ENCODE peak calls at places on chromosomes 6 and 20, in four cellular contexts. M is midbrain, H is DMS153, R is NCI-H345. W is an unnamed sample.

GRCh38 chr6:69994251-69994650 is 127.9 kb downstream of the COL19A1 start:
- DNase-seq in M (no peak), H (no peak), R (no peak), W (no peak)

GRCh38 chr20:52476074-52476751 is 284.6 kb upstream of the ZFP64 start:
- DNase-seq in M (no peak), H (no peak), R (no peak), W (no peak)

GRCh38 chr20:63736893-63737689 is 627 bp downstream of the LIME1 start:
- DNase-seq in M (no peak), H (no peak), R (no peak), W (no peak)

GRCh38 chr6:40794581-40794980 is 207.4 kb upstream of the LRFN2 start:
- DNase-seq in M (no peak), H (no peak), R (no peak), W (no peak)

GRCh38 chr6:53998293-53998692 is 113.0 kb upstream of the MLIP start:
- DNase-seq in M (no peak), H (no peak), R (no peak), W (no peak)

GRCh38 chr6:129680633-129681032 is 29.3 kb downstream of the ARHGAP18 start:
- DNase-seq in M (no peak), H (no peak), R (no peak), W (no peak)

GRCh38 chr20:50088022-50088421 is 24.9 kb downstream of the UBE2V1 start:
- DNase-seq in M (no peak), H (no peak), R (no peak), W (no peak)

GRCh38 chr6:168407842-168408241 is 33.1 kb upstream of the SMOC2 start:
- DNase-seq in M (no peak), H (no peak), R (no peak), W (no peak)

GRCh38 chr20:3077618-3078134 is 6.3 kb downstream of the OXT start:
- DNase-seq in M (no peak), H (no peak), R (no peak), W (no peak)

GRCh38 chr6:2611092-2611491 is 139.6 kb downstream of the MYLK4 start:
- DNase-seq in M (no peak), H (no peak), R (no peak), W (no peak)

GRCh38 chr20:51554538-51555165 is 12.1 kb upstream of the NFATC2 start:
- DNase-seq in M (no peak), H (no peak), R (no peak), W (no peak)

GRCh38 chr6:53172468-53172803 is 23.8 kb upstream of the GCM1 start:
- DNase-seq in M (no peak), H (no peak), R (no peak), W (no peak)

GRCh38 chr6:21229061-21229460 is 364.5 kb upstream of the SOX4 start:
- DNase-seq in M (no peak), H (no peak), R (no peak), W (no peak)

GRCh38 chr20:3262566-3262965 is 23.6 kb upstream of the SLC4A11 start:
- DNase-seq in M (no peak), H (no peak), R (no peak), W (no peak)

GRCh38 chr20:10611357-10611756 is 62.4 kb downstream of the JAG1 start:
- DNase-seq in M (no peak), H (no peak), R (no peak), W (peak; percentile 71)

GRCh38 chr6:23329091-23329490 is 759.7 kb downstream of the HDGFL1 start:
- DNase-seq in M (no peak), H (no peak), R (no peak), W (no peak)

GRCh38 chr6:105609375-105609991 is 206.6 kb upstream of the PREP start:
- DNase-seq in M (no peak), H (no peak), R (no peak), W (peak; percentile 47)

GRCh38 chr20:57090590-57091560 is 175.6 kb downstream of the BMP7 start:
- DNase-seq in M (no peak), H (no peak), R (no peak), W (no peak)

GRCh38 chr6:15595461-15596173 is 67.2 kb downstream of the DTNBP1 start:
- DNase-seq in M (no peak), H (no peak), R (no peak), W (no peak)

GRCh38 chr20:13684566-13685222 is 46.0 kb upstream of the TASP1 start:
- DNase-seq in M (no peak), H (no peak), R (no peak), W (no peak)

GRCh38 chr6:34696189-34696738 is 303 bp downstream of the ILRUN start:
- DNase-seq in M (peak; percentile 47), H (no peak), R (no peak), W (peak; percentile 78)

GRCh38 chr6:23688650-23689049 is 437.4 kb upstream of the NRSN1 start:
- DNase-seq in M (no peak), H (no peak), R (no peak), W (no peak)

GRCh38 chr6:7139835-7140470 is 32.2 kb downstream of the RREB1 start:
- DNase-seq in M (no peak), H (no peak), R (no peak), W (no peak)

W was measured in Right ventricle myocardium superior.